ENCODE peak calls at places on chromosomes 7 and 10, in ten cellular contexts. R is gastrocnemius medialis, F is ovary, C is tibial nerve, H is uterus, G is lower leg skin, S is HCT116, W is esophagus squamous epithelium, M is body of pancreas, O is vagina. Z is an unnamed sample.

GRCh38 chr10:18144928-18145327 is 4.7 kb downstream of the CACNB2 start:
- DNase-seq in S (no peak), O (no peak), G (no peak), C (no peak), H (peak), W (no peak), F (peak), R (no peak), M (peak), Z (peak)

GRCh38 chr10:46325021-46325420 is 38.2 kb downstream of the ANTXRL start:
- DNase-seq in W (no peak), H (no peak), M (no peak), O (no peak), S (no peak), R (no peak), C (no peak), G (no peak), F (no peak), Z (no peak)

GRCh38 chr10:103188853-103189252 is 4.2 kb downstream of the NT5C2 start:
- DNase-seq in H (no peak), G (no peak), S (no peak), W (no peak), R (no peak), F (no peak), M (no peak), O (no peak), C (no peak), Z (no peak)

GRCh38 chr7:83060218-83060617 is 102.5 kb downstream of the PCLO start:
- DNase-seq in O (no peak), C (no peak), H (no peak), R (no peak), W (no peak), G (no peak), F (no peak), M (peak), S (no peak), Z (no peak)

GRCh38 chr10:126569513-126570447 is 100.7 kb downstream of the C10orf90 start:
- DNase-seq in W (no peak), S (no peak), M (no peak), C (no peak), F (no peak), H (no peak), R (no peak), O (no peak), G (no peak), Z (no peak)

GRCh38 chr7:5689118-5689517 is 92.3 kb downstream of the RNF216 start:
- DNase-seq in H (peak), G (no peak), S (no peak), F (no peak), M (no peak), W (no peak), C (no peak), O (no peak), R (no peak), Z (no peak)

GRCh38 chr7:81013036-81013435 is 94.2 kb upstream of the SEMA3C start:
- DNase-seq in R (no peak), G (no peak), W (no peak), O (no peak), F (no peak), S (peak), M (no peak), C (no peak), H (no peak), Z (no peak)

GRCh38 chr7:101066858-101067227 is 18.4 kb upstream of the TRIM56 start:
- DNase-seq in R (no peak), G (no peak), F (no peak), O (no peak), H (no peak), S (no peak), W (no peak), M (no peak), C (no peak), Z (no peak)

GRCh38 chr7:128030263-128030998 is 806 bp downstream of the LRRC4 start:
- DNase-seq in C (no peak), F (peak), S (no peak), R (no peak), H (no peak), W (no peak), M (no peak), G (no peak), O (no peak), Z (no peak)

GRCh38 chr10:122165914-122166313 is 105.2 kb upstream of the BTBD16 start:
- DNase-seq in R (no peak), C (no peak), W (no peak), M (no peak), F (no peak), O (no peak), H (no peak), S (no peak), G (no peak), Z (no peak)

GRCh38 chr7:99623702-99624447 is 7.1 kb downstream of the ZSCAN25 start:
- DNase-seq in R (no peak), W (no peak), F (no peak), G (peak), H (no peak), C (no peak), O (peak), M (no peak), S (no peak), Z (no peak)

GRCh38 chr7:106841896-106842390 is 23.1 kb upstream of the PIK3CG start:
- DNase-seq in C (no peak), O (peak), W (no peak), M (no peak), G (no peak), R (no peak), H (no peak), F (no peak), S (no peak), Z (no peak)

GRCh38 chr10:79937661-79938226 is 11.2 kb downstream of the SFTPD start:
- DNase-seq in M (no peak), F (no peak), R (no peak), O (peak), W (no peak), S (no peak), G (no peak), C (no peak), H (no peak), Z (no peak)

GRCh38 chr10:17240617-17241016 is 12.6 kb downstream of the VIM start:
- DNase-seq in R (no peak), G (no peak), S (no peak), H (no peak), C (no peak), O (no peak), M (no peak), W (no peak), F (no peak), Z (no peak)

GRCh38 chr7:50595538-50596102 is 30.4 kb upstream of the DDC start:
- DNase-seq in G (no peak), H (peak), O (no peak), S (peak), W (no peak), F (peak), M (no peak), C (no peak), R (no peak), Z (no peak)

GRCh38 chr7:41956712-41957111 is 253.8 kb upstream of the INHBA start:
- DNase-seq in O (no peak), C (no peak), S (no peak), W (no peak), M (no peak), F (no peak), H (no peak), R (no peak), G (no peak), Z (no peak)

GRCh38 chr10:57988964-57989363 is 278.7 kb downstream of the IPMK start:
- DNase-seq in H (no peak), O (no peak), C (no peak), W (no peak), G (no peak), M (no peak), S (no peak), F (no peak), R (no peak), Z (no peak)

GRCh38 chr7:98994046-98994944 is 116.0 kb downstream of the TRRAP start:
- DNase-seq in F (no peak), O (no peak), W (no peak), C (no peak), M (no peak), H (no peak), R (no peak), S (no peak), G (peak), Z (no peak)

GRCh38 chr7:953547-954327 is 743 bp downstream of the ADAP1 start:
- DNase-seq in O (no peak), M (no peak), R (no peak), F (no peak), G (peak), H (no peak), W (no peak), C (no peak), S (no peak), Z (peak)

GRCh38 chr10:80924063-80924952 is 386.6 kb downstream of the SH2D4B start:
- DNase-seq in F (peak), H (peak), S (peak), M (peak), O (no peak), W (no peak), C (no peak), R (no peak), G (no peak), Z (no peak)

GRCh38 chr10:48791267-48791928 is 106.7 kb downstream of the WDFY4 start:
- DNase-seq in O (peak), G (peak), M (no peak), R (no peak), F (no peak), H (no peak), C (no peak), S (no peak), W (no peak), Z (no peak)

GRCh38 chr7:115099906-115100305 is 178.0 kb downstream of the MDFIC start:
- DNase-seq in H (no peak), G (no peak), W (no peak), F (no peak), S (no peak), O (no peak), M (no peak), C (no peak), R (no peak), Z (no peak)

GRCh38 chr10:71290331-71290730 is 28.7 kb upstream of the SLC29A3 start:
- DNase-seq in H (no peak), C (no peak), S (no peak), F (no peak), W (no peak), M (no peak), R (no peak), O (no peak), G (no peak), Z (no peak)

GRCh38 chr10:77457266-77457665 is 180.3 kb downstream of the KCNMA1 start:
- DNase-seq in F (no peak), W (no peak), S (no peak), G (no peak), H (no peak), R (no peak), C (no peak), M (no peak), O (no peak), Z (no peak)

GRCh38 chr10:35355971-35356724 is 19.8 kb downstream of the CCNY start:
- DNase-seq in W (no peak), O (no peak), F (no peak), H (no peak), C (no peak), S (no peak), M (no peak), R (no peak), G (no peak), Z (no peak)

GRCh38 chr7:84100866-84101265 is 93.7 kb downstream of the SEMA3A start:
- DNase-seq in R (no peak), F (no peak), W (no peak), O (no peak), H (no peak), G (no peak), M (no peak), S (peak), C (no peak), Z (no peak)

GRCh38 chr7:69643708-69644445 is 45.6 kb downstream of the AUTS2 start:
- DNase-seq in W (no peak), S (no peak), C (no peak), M (no peak), F (no peak), O (no peak), H (no peak), R (no peak), G (no peak), Z (no peak)

GRCh38 chr10:24505759-24506158 is 217.9 kb downstream of the ARHGAP21 start:
- DNase-seq in F (no peak), H (peak), M (peak), S (no peak), W (no peak), C (no peak), G (no peak), R (no peak), O (no peak), Z (no peak)

GRCh38 chr7:102322202-102322715 is 34.0 kb downstream of the SPDYE6 start:
- DNase-seq in O (no peak), F (no peak), S (no peak), C (peak), H (no peak), G (peak), M (no peak), R (no peak), W (no peak), Z (no peak)

GRCh38 chr10:113294868-113295267 is 258.0 kb upstream of the HABP2 start:
- DNase-seq in O (no peak), W (no peak), C (no peak), R (no peak), M (peak), G (no peak), S (no peak), F (no peak), H (no peak), Z (no peak)
- TF ChIP-seq POLR2A in O (no peak), W (no peak), C (no peak), R (no peak), M (no peak), G (no peak), S (no peak), F (no peak), H (no peak), Z (no peak)

GRCh38 chr10:22316286-22317120 is at the start of gene COMMD3:
- DNase-seq in S (no peak), C (peak), F (peak), O (peak), W (peak), M (peak), H (peak), G (peak), R (peak), Z (peak)
- TF ChIP-seq POLR2A in S (peak), C (peak), F (peak), O (peak), W (peak), M (peak), H (peak), G (peak), R (peak), Z (peak)

DNA sequence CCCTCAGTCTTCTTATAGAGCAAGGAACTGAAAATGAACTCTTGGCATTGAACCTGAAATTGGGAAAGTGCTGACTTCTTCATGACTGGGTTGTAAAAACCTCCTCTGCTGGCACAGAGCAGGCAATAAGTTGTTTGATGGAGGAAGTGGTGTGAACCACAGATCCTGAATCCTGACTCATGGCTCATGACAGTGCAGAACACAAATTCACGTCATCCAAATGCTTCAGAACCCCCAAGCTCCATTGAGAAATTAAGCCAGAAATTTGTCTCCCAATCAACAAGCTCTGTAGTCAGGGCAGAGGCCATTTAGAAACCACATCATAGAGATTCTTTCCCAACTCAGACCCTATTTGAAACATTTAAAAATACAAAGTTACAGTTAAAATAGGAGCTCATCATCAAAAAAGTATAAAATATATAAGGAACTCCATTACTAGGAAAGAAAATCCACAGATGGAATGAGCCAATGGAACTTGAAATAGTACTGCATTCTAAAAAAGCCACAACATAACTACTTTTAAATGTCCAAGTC is 10.3 kb upstream of the STK17A start:
- DNase-seq in F (no peak), R (peak), S (peak), H (no peak), M (no peak), C (no peak), G (no peak), O (no peak), W (no peak), Z (peak)
- TF ChIP-seq POLR2A in F (no peak), R (no peak), S (no peak), H (no peak), M (no peak), C (no peak), G (no peak), O (no peak), W (no peak), Z (no peak)

GRCh38 chr7:143413123-143413522 is 4.5 kb upstream of the EPHA1 start:
- DNase-seq in G (peak), F (no peak), H (no peak), C (no peak), M (no peak), R (no peak), W (no peak), O (no peak), S (no peak), Z (no peak)
- TF ChIP-seq POLR2A in G (no peak), F (no peak), H (no peak), C (no peak), M (no peak), R (no peak), W (no peak), O (no peak), S (no peak), Z (no peak)

Z was measured in sigmoid colon.